ENCODE peak calls at places on chromosome 4, in seven cellular contexts. One of them, this sample, is unnamed.

GRCh38 chr4:118417325-118417724 is 64.5 kb upstream of the PRSS12 start:
- DNase-seq in stimulated activated CD4-positive, alpha-beta T cell treated with anti-CD3 and anti-CD28 coated beads, Interleukin-4, amount 100 ng/mL, for 24 hours: no peak
- DNase-seq in MM.1S: no peak
- DNase-seq in activated CD4-positive, CD25-positive, alpha-beta regulatory T cell: no peak
- DNase-seq in uterus: no peak
- DNase-seq in GM20000: no peak
- DNase-seq in A549: no peak
- DNase-seq in this sample: no peak

GRCh38 chr4:81378398-81378797 is 93.3 kb downstream of the RASGEF1B start:
- DNase-seq in stimulated activated CD4-positive, alpha-beta T cell treated with anti-CD3 and anti-CD28 coated beads, Interleukin-4, amount 100 ng/mL, for 24 hours: no peak
- DNase-seq in MM.1S: no peak
- DNase-seq in activated CD4-positive, CD25-positive, alpha-beta regulatory T cell: no peak
- DNase-seq in uterus: no peak
- DNase-seq in GM20000: no peak
- DNase-seq in A549: no peak
- DNase-seq in this sample: no peak

GRCh38 chr4:142406051-142406549 is 440.0 kb downstream of the INPP4B start:
- DNase-seq in stimulated activated CD4-positive, alpha-beta T cell treated with anti-CD3 and anti-CD28 coated beads, Interleukin-4, amount 100 ng/mL, for 24 hours: no peak
- DNase-seq in MM.1S: peak
- DNase-seq in activated CD4-positive, CD25-positive, alpha-beta regulatory T cell: no peak
- DNase-seq in uterus: no peak
- DNase-seq in GM20000: no peak
- DNase-seq in A549: peak
- DNase-seq in this sample: peak

GRCh38 chr4:120694973-120695372 is 227.6 kb downstream of the PRDM5 start:
- DNase-seq in stimulated activated CD4-positive, alpha-beta T cell treated with anti-CD3 and anti-CD28 coated beads, Interleukin-4, amount 100 ng/mL, for 24 hours: no peak
- DNase-seq in MM.1S: no peak
- DNase-seq in activated CD4-positive, CD25-positive, alpha-beta regulatory T cell: no peak
- DNase-seq in uterus: no peak
- DNase-seq in GM20000: no peak
- DNase-seq in A549: peak
- DNase-seq in this sample: no peak

GRCh38 chr4:37988670-37989069 is 28.5 kb downstream of the PTTG2 start:
- DNase-seq in stimulated activated CD4-positive, alpha-beta T cell treated with anti-CD3 and anti-CD28 coated beads, Interleukin-4, amount 100 ng/mL, for 24 hours: no peak
- DNase-seq in MM.1S: no peak
- DNase-seq in activated CD4-positive, CD25-positive, alpha-beta regulatory T cell: no peak
- DNase-seq in uterus: no peak
- DNase-seq in GM20000: no peak
- DNase-seq in A549: no peak
- DNase-seq in this sample: no peak

GRCh38 chr4:626201-627091 is 1.1 kb downstream of the PDE6B start:
- DNase-seq in stimulated activated CD4-positive, alpha-beta T cell treated with anti-CD3 and anti-CD28 coated beads, Interleukin-4, amount 100 ng/mL, for 24 hours: no peak
- DNase-seq in MM.1S: no peak
- DNase-seq in activated CD4-positive, CD25-positive, alpha-beta regulatory T cell: no peak
- DNase-seq in uterus: no peak
- DNase-seq in GM20000: peak
- DNase-seq in A549: no peak
- DNase-seq in this sample: no peak

GRCh38 chr4:41384992-41385391 is 128.3 kb downstream of the UCHL1 start:
- DNase-seq in stimulated activated CD4-positive, alpha-beta T cell treated with anti-CD3 and anti-CD28 coated beads, Interleukin-4, amount 100 ng/mL, for 24 hours: no peak
- DNase-seq in MM.1S: no peak
- DNase-seq in activated CD4-positive, CD25-positive, alpha-beta regulatory T cell: no peak
- DNase-seq in uterus: peak
- DNase-seq in GM20000: no peak
- DNase-seq in A549: no peak
- DNase-seq in this sample: no peak

GRCh38 chr4:122666527-122667245 is 45.8 kb upstream of the IL21 start:
- DNase-seq in stimulated activated CD4-positive, alpha-beta T cell treated with anti-CD3 and anti-CD28 coated beads, Interleukin-4, amount 100 ng/mL, for 24 hours: peak
- DNase-seq in MM.1S: no peak
- DNase-seq in activated CD4-positive, CD25-positive, alpha-beta regulatory T cell: no peak
- DNase-seq in uterus: no peak
- DNase-seq in GM20000: no peak
- DNase-seq in A549: peak
- DNase-seq in this sample: no peak

GRCh38 chr4:113293043-113293560 is 243.6 kb downstream of the ANK2 start:
- DNase-seq in stimulated activated CD4-positive, alpha-beta T cell treated with anti-CD3 and anti-CD28 coated beads, Interleukin-4, amount 100 ng/mL, for 24 hours: no peak
- DNase-seq in MM.1S: no peak
- DNase-seq in activated CD4-positive, CD25-positive, alpha-beta regulatory T cell: no peak
- DNase-seq in uterus: no peak
- DNase-seq in GM20000: no peak
- DNase-seq in A549: no peak
- DNase-seq in this sample: no peak

GRCh38 chr4:73723029-73723428 is 17.3 kb upstream of the CXCL8 start:
- DNase-seq in stimulated activated CD4-positive, alpha-beta T cell treated with anti-CD3 and anti-CD28 coated beads, Interleukin-4, amount 100 ng/mL, for 24 hours: no peak
- DNase-seq in MM.1S: no peak
- DNase-seq in activated CD4-positive, CD25-positive, alpha-beta regulatory T cell: no peak
- DNase-seq in uterus: no peak
- DNase-seq in GM20000: no peak
- DNase-seq in A549: no peak
- DNase-seq in this sample: no peak

GRCh38 chr4:175705407-175705806 is 106.7 kb downstream of the GPM6A start:
- DNase-seq in stimulated activated CD4-positive, alpha-beta T cell treated with anti-CD3 and anti-CD28 coated beads, Interleukin-4, amount 100 ng/mL, for 24 hours: no peak
- DNase-seq in MM.1S: no peak
- DNase-seq in activated CD4-positive, CD25-positive, alpha-beta regulatory T cell: no peak
- DNase-seq in uterus: no peak
- DNase-seq in GM20000: no peak
- DNase-seq in A549: no peak
- DNase-seq in this sample: no peak

GRCh38 chr4:141413366-141413765 is 192.7 kb downstream of the ZNF330 start:
- DNase-seq in stimulated activated CD4-positive, alpha-beta T cell treated with anti-CD3 and anti-CD28 coated beads, Interleukin-4, amount 100 ng/mL, for 24 hours: no peak
- DNase-seq in MM.1S: no peak
- DNase-seq in activated CD4-positive, CD25-positive, alpha-beta regulatory T cell: no peak
- DNase-seq in uterus: no peak
- DNase-seq in GM20000: no peak
- DNase-seq in A549: no peak
- DNase-seq in this sample: no peak

GRCh38 chr4:116752027-116752426 is 333.3 kb downstream of the TRAM1L1 start:
- DNase-seq in stimulated activated CD4-positive, alpha-beta T cell treated with anti-CD3 and anti-CD28 coated beads, Interleukin-4, amount 100 ng/mL, for 24 hours: no peak
- DNase-seq in MM.1S: peak
- DNase-seq in activated CD4-positive, CD25-positive, alpha-beta regulatory T cell: no peak
- DNase-seq in uterus: no peak
- DNase-seq in GM20000: no peak
- DNase-seq in A549: no peak
- DNase-seq in this sample: no peak

GRCh38 chr4:155999743-156000142 is 46.1 kb upstream of the CTSO start:
- DNase-seq in stimulated activated CD4-positive, alpha-beta T cell treated with anti-CD3 and anti-CD28 coated beads, Interleukin-4, amount 100 ng/mL, for 24 hours: no peak
- DNase-seq in MM.1S: no peak
- DNase-seq in activated CD4-positive, CD25-positive, alpha-beta regulatory T cell: no peak
- DNase-seq in uterus: no peak
- DNase-seq in GM20000: peak
- DNase-seq in A549: no peak
- DNase-seq in this sample: no peak

GRCh38 chr4:8238515-8239053 is 31.0 kb upstream of the HTRA3 start:
- DNase-seq in stimulated activated CD4-positive, alpha-beta T cell treated with anti-CD3 and anti-CD28 coated beads, Interleukin-4, amount 100 ng/mL, for 24 hours: no peak
- DNase-seq in MM.1S: no peak
- DNase-seq in activated CD4-positive, CD25-positive, alpha-beta regulatory T cell: no peak
- DNase-seq in uterus: no peak
- DNase-seq in GM20000: peak
- DNase-seq in A549: peak
- DNase-seq in this sample: no peak

GRCh38 chr4:151659631-151660030 is 101.2 kb downstream of the GATB start:
- DNase-seq in stimulated activated CD4-positive, alpha-beta T cell treated with anti-CD3 and anti-CD28 coated beads, Interleukin-4, amount 100 ng/mL, for 24 hours: no peak
- DNase-seq in MM.1S: no peak
- DNase-seq in activated CD4-positive, CD25-positive, alpha-beta regulatory T cell: no peak
- DNase-seq in uterus: peak
- DNase-seq in GM20000: no peak
- DNase-seq in A549: no peak
- DNase-seq in this sample: no peak

GRCh38 chr4:17448689-17449088 is 63.2 kb downstream of the QDPR start:
- DNase-seq in stimulated activated CD4-positive, alpha-beta T cell treated with anti-CD3 and anti-CD28 coated beads, Interleukin-4, amount 100 ng/mL, for 24 hours: no peak
- DNase-seq in MM.1S: peak
- DNase-seq in activated CD4-positive, CD25-positive, alpha-beta regulatory T cell: no peak
- DNase-seq in uterus: no peak
- DNase-seq in GM20000: no peak
- DNase-seq in A549: no peak
- DNase-seq in this sample: no peak

GRCh38 chr4:108058685-108059440 is 69.2 kb downstream of the HADH start:
- DNase-seq in stimulated activated CD4-positive, alpha-beta T cell treated with anti-CD3 and anti-CD28 coated beads, Interleukin-4, amount 100 ng/mL, for 24 hours: no peak
- DNase-seq in MM.1S: no peak
- DNase-seq in activated CD4-positive, CD25-positive, alpha-beta regulatory T cell: no peak
- DNase-seq in uterus: no peak
- DNase-seq in GM20000: no peak
- DNase-seq in A549: no peak
- DNase-seq in this sample: no peak

GRCh38 chr4:185591679-185592141 is 56.4 kb upstream of the PDLIM3 start:
- DNase-seq in stimulated activated CD4-positive, alpha-beta T cell treated with anti-CD3 and anti-CD28 coated beads, Interleukin-4, amount 100 ng/mL, for 24 hours: no peak
- DNase-seq in MM.1S: peak
- DNase-seq in activated CD4-positive, CD25-positive, alpha-beta regulatory T cell: no peak
- DNase-seq in uterus: no peak
- DNase-seq in GM20000: no peak
- DNase-seq in A549: no peak
- DNase-seq in this sample: no peak

GRCh38 chr4:112517067-112517588 is 1.1 kb upstream of the NEUROG2 start:
- DNase-seq in stimulated activated CD4-positive, alpha-beta T cell treated with anti-CD3 and anti-CD28 coated beads, Interleukin-4, amount 100 ng/mL, for 24 hours: no peak
- DNase-seq in MM.1S: no peak
- DNase-seq in activated CD4-positive, CD25-positive, alpha-beta regulatory T cell: no peak
- DNase-seq in uterus: no peak
- DNase-seq in GM20000: peak
- DNase-seq in A549: no peak
- DNase-seq in this sample: peak

GRCh38 chr4:93828332-93828829 is at the start of gene ATOH1:
- DNase-seq in stimulated activated CD4-positive, alpha-beta T cell treated with anti-CD3 and anti-CD28 coated beads, Interleukin-4, amount 100 ng/mL, for 24 hours: no peak
- DNase-seq in MM.1S: peak
- DNase-seq in activated CD4-positive, CD25-positive, alpha-beta regulatory T cell: no peak
- DNase-seq in uterus: no peak
- DNase-seq in GM20000: no peak
- DNase-seq in A549: peak
- DNase-seq in this sample: no peak

GRCh38 chr4:119559044-119559647 is 69.5 kb downstream of the PDE5A start:
- DNase-seq in stimulated activated CD4-positive, alpha-beta T cell treated with anti-CD3 and anti-CD28 coated beads, Interleukin-4, amount 100 ng/mL, for 24 hours: no peak
- DNase-seq in MM.1S: peak
- DNase-seq in activated CD4-positive, CD25-positive, alpha-beta regulatory T cell: no peak
- DNase-seq in uterus: no peak
- DNase-seq in GM20000: peak
- DNase-seq in A549: peak
- DNase-seq in this sample: no peak

GRCh38 chr4:87005369-87005689 is 70.5 kb downstream of the AFF1 start:
- DNase-seq in stimulated activated CD4-positive, alpha-beta T cell treated with anti-CD3 and anti-CD28 coated beads, Interleukin-4, amount 100 ng/mL, for 24 hours: no peak
- DNase-seq in MM.1S: peak
- DNase-seq in activated CD4-positive, CD25-positive, alpha-beta regulatory T cell: no peak
- DNase-seq in uterus: no peak
- DNase-seq in GM20000: no peak
- DNase-seq in A549: no peak
- DNase-seq in this sample: no peak

GRCh38 chr4:99462875-99463464 is 27.8 kb upstream of the ADH7 start:
- DNase-seq in stimulated activated CD4-positive, alpha-beta T cell treated with anti-CD3 and anti-CD28 coated beads, Interleukin-4, amount 100 ng/mL, for 24 hours: peak
- DNase-seq in MM.1S: peak
- DNase-seq in activated CD4-positive, CD25-positive, alpha-beta regulatory T cell: no peak
- DNase-seq in uterus: peak
- DNase-seq in GM20000: peak
- DNase-seq in A549: peak
- DNase-seq in this sample: peak

GRCh38 chr4:17336524-17336941 is 175.4 kb downstream of the QDPR start:
- DNase-seq in stimulated activated CD4-positive, alpha-beta T cell treated with anti-CD3 and anti-CD28 coated beads, Interleukin-4, amount 100 ng/mL, for 24 hours: peak
- DNase-seq in MM.1S: peak
- DNase-seq in activated CD4-positive, CD25-positive, alpha-beta regulatory T cell: peak
- DNase-seq in uterus: peak
- DNase-seq in GM20000: peak
- DNase-seq in A549: no peak
- DNase-seq in this sample: peak

GRCh38 chr4:92304636-92305035 is 870 bp downstream of the GRID2 start:
- DNase-seq in stimulated activated CD4-positive, alpha-beta T cell treated with anti-CD3 and anti-CD28 coated beads, Interleukin-4, amount 100 ng/mL, for 24 hours: no peak
- DNase-seq in MM.1S: no peak
- DNase-seq in activated CD4-positive, CD25-positive, alpha-beta regulatory T cell: no peak
- DNase-seq in uterus: no peak
- DNase-seq in GM20000: peak
- DNase-seq in A549: no peak
- DNase-seq in this sample: no peak

GRCh38 chr4:81600511-81601269 is 129.0 kb upstream of the RASGEF1B start:
- DNase-seq in stimulated activated CD4-positive, alpha-beta T cell treated with anti-CD3 and anti-CD28 coated beads, Interleukin-4, amount 100 ng/mL, for 24 hours: no peak
- DNase-seq in MM.1S: no peak
- DNase-seq in activated CD4-positive, CD25-positive, alpha-beta regulatory T cell: no peak
- DNase-seq in uterus: peak
- DNase-seq in GM20000: no peak
- DNase-seq in A549: no peak
- DNase-seq in this sample: no peak

GRCh38 chr4:154998284-154998683 is 210.2 kb upstream of the NPY2R start:
- DNase-seq in stimulated activated CD4-positive, alpha-beta T cell treated with anti-CD3 and anti-CD28 coated beads, Interleukin-4, amount 100 ng/mL, for 24 hours: no peak
- DNase-seq in MM.1S: no peak
- DNase-seq in activated CD4-positive, CD25-positive, alpha-beta regulatory T cell: no peak
- DNase-seq in uterus: no peak
- DNase-seq in GM20000: no peak
- DNase-seq in A549: no peak
- DNase-seq in this sample: no peak

GRCh38 chr4:152104846-152105462 is 344.1 kb upstream of the GATB start:
- DNase-seq in stimulated activated CD4-positive, alpha-beta T cell treated with anti-CD3 and anti-CD28 coated beads, Interleukin-4, amount 100 ng/mL, for 24 hours: no peak
- DNase-seq in MM.1S: no peak
- DNase-seq in activated CD4-positive, CD25-positive, alpha-beta regulatory T cell: no peak
- DNase-seq in uterus: no peak
- DNase-seq in GM20000: no peak
- DNase-seq in A549: no peak
- DNase-seq in this sample: no peak